ENCODE peak calls at places on chromosomes 11 and 22, in seven cellular contexts. R is endodermal cell; Q is fibroblast of lung; Y is effector memory CD4-positive, alpha-beta T cell; K is body of pancreas; W is Karpas-422; P is neuronal stem cell. T is an unnamed sample.
A peak's percentile ranks its signal among the peaks of the same experiment; 100 is the strongest.

GRCh38 chr11:120334894-120335462 is 1.2 kb upstream of the ARHGEF12 start:
- DNase-seq in Q (peak; percentile 87), Y (peak; percentile 50), W (peak; percentile 85), K (peak; percentile 78), R (peak; percentile 77), P (peak; percentile 66), T (peak; percentile 77)

GRCh38 chr11:61550665-61551227 is 30.1 kb downstream of the SYT7 start:
- DNase-seq in K (no peak), P (no peak), R (no peak), W (no peak), Q (no peak), Y (no peak), T (no peak)

GRCh38 chr22:50441428-50441993 is 33.3 kb downstream of the SBF1 start:
- DNase-seq in P (no peak), Q (no peak), K (no peak), R (no peak), Y (no peak), W (no peak), T (no peak)

GRCh38 chr11:85682330-85683305 is 3.4 kb downstream of the CCDC89 start:
- DNase-seq in Y (peak; percentile 33), P (no peak), Q (peak; percentile 51), W (peak; percentile 93), R (no peak), K (peak; percentile 67), T (no peak)

GRCh38 chr22:42993651-42994275 is 21.2 kb downstream of the PACSIN2 start:
- DNase-seq in R (no peak), Q (peak; percentile 72), Y (no peak), P (no peak), K (no peak), W (no peak), T (no peak)

GRCh38 chr11:78318733-78319132 is 98.9 kb downstream of the GAB2 start:
- DNase-seq in P (peak; percentile 20), W (no peak), K (no peak), Y (no peak), Q (no peak), R (no peak), T (no peak)

GRCh38 chr11:125514336-125515101 is 18.5 kb upstream of the FEZ1 start:
- DNase-seq in Y (peak; percentile 36), W (peak; percentile 43), Q (peak; percentile 86), R (no peak), K (no peak), P (no peak), T (no peak)

GRCh38 chr11:16791494-16791961 is 53.1 kb downstream of the C11orf58 start:
- DNase-seq in R (no peak), P (no peak), Q (peak; percentile 98), K (no peak), W (no peak), Y (no peak), T (peak; percentile 79)

GRCh38 chr11:7473702-7474101 is 11.6 kb upstream of the OLFML1 start:
- DNase-seq in W (no peak), Q (no peak), K (no peak), P (no peak), R (no peak), Y (no peak), T (no peak)

GRCh38 chr22:29734853-29735252 is 15.1 kb downstream of the CABP7 start:
- DNase-seq in W (no peak), K (no peak), P (no peak), Q (no peak), Y (no peak), R (peak; percentile 74), T (no peak)

GRCh38 chr11:9886595-9886994 is 222.7 kb downstream of the SWAP70 start:
- DNase-seq in Q (no peak), W (no peak), K (no peak), Y (no peak), P (no peak), R (no peak), T (no peak)

GRCh38 chr22:30274061-30274812 is 7.6 kb upstream of the OSM start:
- DNase-seq in W (no peak), Q (no peak), R (no peak), K (no peak), Y (no peak), P (no peak), T (no peak)

GRCh38 chr11:38005597-38005996 is 1407.6 kb upstream of the RAG2 start:
- DNase-seq in W (no peak), P (no peak), R (no peak), Q (peak; percentile 74), Y (no peak), K (no peak), T (no peak)

GRCh38 chr22:36803358-36803757 is 13.5 kb downstream of the PVALB start:
- DNase-seq in Y (no peak), K (no peak), W (no peak), P (no peak), Q (no peak), R (no peak), T (no peak)

GRCh38 chr11:121426476-121427454 is 25.3 kb upstream of the SORL1 start:
- DNase-seq in K (no peak), P (no peak), W (peak; percentile 80), Q (no peak), Y (peak; percentile 21), R (peak; percentile 86), T (no peak)

GRCh38 chr11:1206391-1207271 is 16.2 kb upstream of the MUC5B start:
- DNase-seq in K (peak; percentile 8), Y (no peak), P (no peak), W (no peak), Q (no peak), R (peak; percentile 38), T (no peak)

GRCh38 chr11:121439337-121439736 is 12.8 kb upstream of the SORL1 start:
- DNase-seq in P (no peak), Q (no peak), Y (no peak), R (no peak), W (no peak), K (no peak), T (no peak)

GRCh38 chr11:19954899-19955298 is 205.4 kb downstream of the DBX1 start:
- DNase-seq in W (no peak), K (peak; percentile 33), Q (no peak), P (no peak), R (no peak), Y (no peak), T (no peak)

GRCh38 chr11:17779861-17780594 is 45.4 kb downstream of the KCNC1 start:
- DNase-seq in W (no peak), Q (no peak), P (no peak), R (no peak), K (no peak), Y (no peak), T (no peak)

GRCh38 chr11:123641495-123641840 is 13.0 kb downstream of the SCN3B start:
- DNase-seq in R (peak; percentile 52), P (no peak), Q (no peak), Y (no peak), K (no peak), W (no peak), T (no peak)

GRCh38 chr11:57273448-57274058 is 36.5 kb upstream of the APLNR start:
- DNase-seq in W (no peak), R (no peak), Q (no peak), K (no peak), Y (no peak), P (no peak), T (peak; percentile 26)

DNA sequence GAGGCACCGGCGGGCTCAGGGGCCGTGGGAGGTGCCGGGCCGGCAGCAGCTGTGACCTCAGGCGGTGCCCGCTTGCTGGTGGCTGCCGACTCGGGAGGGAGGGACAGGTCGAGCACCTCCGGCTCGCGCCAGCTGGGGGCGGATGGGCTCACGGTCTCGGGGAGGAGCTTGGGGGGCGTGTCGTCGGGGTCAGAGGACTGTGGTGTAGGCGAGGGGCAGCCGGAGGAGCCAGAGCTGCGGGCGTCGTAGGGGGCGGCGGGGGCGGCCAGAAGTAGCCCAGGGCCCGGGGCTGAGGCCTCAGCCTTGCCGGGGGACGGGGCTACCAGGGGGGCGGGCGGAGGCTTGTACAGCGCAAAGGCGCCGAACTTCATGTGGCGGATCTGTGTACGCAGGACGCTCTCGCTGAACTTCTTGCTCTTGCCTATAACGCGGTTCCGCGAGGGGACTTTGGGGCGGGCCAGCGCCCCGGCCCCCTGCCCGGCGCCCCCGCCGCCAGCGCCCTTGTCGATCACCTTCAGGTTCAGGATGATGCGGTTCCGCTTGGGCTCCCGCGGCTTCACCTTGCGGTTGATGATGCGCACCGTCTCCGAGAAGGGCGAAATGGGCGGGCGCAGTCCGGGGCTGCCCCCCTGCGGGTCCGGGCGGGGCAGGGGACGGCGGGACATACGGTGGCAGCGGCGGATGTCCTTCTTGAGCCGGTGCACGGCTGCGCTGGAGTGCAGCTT is 5.5 kb downstream of the CBX6 start:
- DNase-seq in Y (no peak), K (no peak), W (no peak), R (peak; percentile 96), P (no peak), Q (no peak), T (no peak)
- H3K27ac ChIP-seq in Y (no peak overlapping the region), K (no peak overlapping the region), W (no peak overlapping the region), R (no peak overlapping the region), P (no peak overlapping the region), Q (no peak overlapping the region), T (no peak overlapping the region)

DNA sequence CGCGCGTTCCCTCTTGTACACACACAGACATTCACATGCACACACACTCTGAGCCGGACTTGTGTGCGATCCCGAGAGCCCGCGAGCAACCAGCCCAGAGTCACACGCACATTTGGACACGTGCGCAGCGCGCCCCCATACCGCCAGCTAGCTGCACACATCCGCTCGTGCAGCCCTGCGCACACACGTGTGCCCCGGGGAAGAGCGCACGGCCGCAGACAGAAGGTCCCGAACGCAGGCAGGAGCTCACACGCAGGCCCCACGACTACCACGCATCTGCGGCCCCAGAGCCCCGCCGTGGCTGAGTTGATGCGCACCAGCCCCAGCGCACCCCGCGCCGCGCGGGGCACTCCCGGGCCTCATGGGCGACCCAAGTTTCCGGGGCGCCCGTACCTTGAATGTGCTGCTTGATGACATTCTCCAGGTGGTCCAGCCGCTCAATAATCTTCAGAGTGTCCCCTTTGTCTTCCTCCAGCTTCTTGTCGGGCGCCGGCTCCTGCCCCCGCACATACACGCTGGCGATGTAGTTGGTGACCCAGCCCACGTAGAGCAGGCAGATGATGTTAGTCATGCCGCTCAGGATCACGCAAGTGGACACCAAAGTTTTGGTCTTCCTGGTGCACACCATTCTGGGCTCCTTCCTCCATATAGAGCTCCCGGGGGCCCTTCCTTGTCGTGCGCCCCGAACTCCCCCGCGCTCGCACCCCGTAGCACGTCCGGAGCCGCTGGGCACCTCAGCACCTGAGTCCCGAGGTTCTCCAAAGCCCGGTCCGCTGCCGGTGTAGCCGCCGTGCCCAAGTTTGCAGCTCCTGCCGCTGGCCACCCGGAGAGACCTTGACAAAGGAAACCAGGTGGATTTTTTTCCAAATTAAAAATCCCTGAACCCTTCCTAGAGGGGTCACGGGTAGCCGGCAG is 582 bp downstream of the GALNT18 start:
- DNase-seq in K (peak; percentile 28), R (peak; percentile 65), P (peak; percentile 40), Y (no peak), W (no peak), Q (peak; percentile 34), T (no peak)
- H3K4me3 ChIP-seq in K (peak overlapping the region; percentile 43), R (peak overlapping the region; percentile 83), P (peak overlapping the region; percentile 83), Y (peak overlapping the region; percentile 11), W (peak overlapping the region; percentile 42), Q (peak overlapping the region; percentile 69), T (peak overlapping the region; percentile 78)

GRCh38 chr11:35045219-35045819 is 93.7 kb upstream of the CD44 start:
- DNase-seq in Y (peak; percentile 81), P (no peak), K (no peak), R (no peak), W (no peak), Q (no peak), T (no peak)
- H3K9me3 ChIP-seq in Y (no peaks in the 10 kb centered on the region), P (no peaks in the 10 kb centered on the region), K (no peaks in the 10 kb centered on the region), R (no peaks in the 10 kb centered on the region), W (no peaks in the 10 kb centered on the region), Q (no peaks in the 10 kb centered on the region), T (no peaks in the 10 kb centered on the region)

DNA sequence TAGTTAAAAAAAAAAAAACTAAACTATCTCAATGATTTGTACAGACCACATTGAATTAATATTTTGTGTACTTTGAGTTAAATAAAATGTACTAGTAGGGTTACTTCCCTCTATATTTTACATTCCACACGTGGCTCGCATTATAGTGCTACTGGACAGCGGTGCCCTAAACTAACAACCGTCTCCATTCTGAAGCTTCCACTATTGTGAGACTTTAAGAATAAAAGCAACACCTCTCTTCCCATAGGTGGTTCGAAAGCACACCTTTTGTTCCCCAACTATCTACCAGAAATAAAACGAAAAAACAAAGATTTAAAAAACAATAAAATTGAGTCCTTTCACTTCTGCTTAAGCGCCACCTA is 431 bp upstream of the TTC17 start:
- DNase-seq in R (no peak), Y (no peak), K (no peak), W (peak; percentile 51), Q (no peak), P (no peak), T (no peak)
- H3K27ac ChIP-seq in R (peak overlapping the region; percentile 54), Y (peak overlapping the region; percentile 95), K (peak overlapping the region; percentile 95), W (peak overlapping the region; percentile 45), Q (peak overlapping the region; percentile 94), P (peak overlapping the region; percentile 53), T (peak overlapping the region; percentile 89)